ENCODE peak calls at places on chromosomes 2 and 18, in ten cellular contexts. F is H7, I is NB4, A is heart left ventricle, P is fibroblast of villous mesenchyme, O is NT2/D1, T is fibroblast of pulmonary artery, J is AG04450, B is astrocyte of the spinal cord, E is cardiac muscle cell. R is an unnamed sample.

GRCh38 chr2:64876137-64876647 is 113.0 kb upstream of the SLC1A4 start:
- DNase-seq in F (peak), I (no peak), A (no peak), P (peak), O (peak), T (peak), J (no peak), B (peak), E (peak), R (peak)

GRCh38 chr2:95077521-95077807 is 44.1 kb downstream of the MRPS5 start:
- DNase-seq in F (no peak), I (peak), A (no peak), P (no peak), O (no peak), T (no peak), J (no peak), B (no peak), E (no peak), R (no peak)

GRCh38 chr2:240304746-240305161 is 130.7 kb upstream of the GPC1 start:
- DNase-seq in F (no peak), I (no peak), A (no peak), P (no peak), O (no peak), T (no peak), J (no peak), B (no peak), E (no peak), R (no peak)

GRCh38 chr2:1546023-1546591 is 132.8 kb downstream of the TPO start:
- DNase-seq in F (peak), I (peak), A (no peak), P (peak), O (peak), T (peak), J (peak), B (peak), E (peak), R (no peak)

GRCh38 chr2:8312221-8312620 is 369.6 kb upstream of the ID2 start:
- DNase-seq in F (no peak), I (no peak), A (no peak), P (no peak), O (no peak), T (no peak), J (no peak), B (no peak), E (no peak), R (no peak)

GRCh38 chr2:160680294-160680693 is 186.7 kb upstream of the RBMS1 start:
- DNase-seq in F (no peak), I (no peak), A (no peak), P (peak), O (no peak), T (no peak), J (no peak), B (no peak), E (no peak), R (no peak)

GRCh38 chr18:36297419-36298112 is at the start of gene FHOD3:
- DNase-seq in F (peak), I (no peak), A (peak), P (peak), O (no peak), T (peak), J (no peak), B (peak), E (peak), R (no peak)

GRCh38 chr2:100630473-100630977 is 67.7 kb downstream of the PDCL3 start:
- DNase-seq in F (no peak), I (no peak), A (no peak), P (no peak), O (no peak), T (no peak), J (no peak), B (no peak), E (no peak), R (no peak)

GRCh38 chr2:70922591-70923234 is 13.0 kb upstream of the ATP6V1B1 start:
- DNase-seq in F (peak), I (no peak), A (no peak), P (no peak), O (no peak), T (no peak), J (no peak), B (no peak), E (no peak), R (no peak)

GRCh38 chr2:100178085-100178788 is 35.8 kb upstream of the AFF3 start:
- DNase-seq in F (peak), I (peak), A (no peak), P (peak), O (peak), T (peak), J (no peak), B (peak), E (peak), R (no peak)

GRCh38 chr18:63339920-63340484 is 20.4 kb upstream of the BCL2 start:
- DNase-seq in F (peak), I (peak), A (no peak), P (peak), O (peak), T (peak), J (no peak), B (peak), E (peak), R (no peak)

GRCh38 chr2:200298015-200298414 is 8.5 kb upstream of the SPATS2L start:
- DNase-seq in F (no peak), I (no peak), A (no peak), P (peak), O (no peak), T (no peak), J (no peak), B (peak), E (no peak), R (peak)

GRCh38 chr2:74502147-74502719 is 2.8 kb upstream of the LBX2 start:
- DNase-seq in F (peak), I (no peak), A (no peak), P (no peak), O (no peak), T (no peak), J (no peak), B (no peak), E (no peak), R (no peak)

GRCh38 chr2:73697606-73698005 is 39.5 kb downstream of the TPRKB start:
- DNase-seq in F (no peak), I (no peak), A (no peak), P (no peak), O (no peak), T (peak), J (no peak), B (no peak), E (peak), R (no peak)

GRCh38 chr2:142869461-142870106 is 7.9 kb upstream of the KYNU start:
- DNase-seq in F (no peak), I (no peak), A (no peak), P (no peak), O (no peak), T (no peak), J (no peak), B (no peak), E (no peak), R (no peak)

GRCh38 chr2:29182920-29183319 is 67.7 kb downstream of the CLIP4 start:
- DNase-seq in F (no peak), I (no peak), A (no peak), P (peak), O (no peak), T (no peak), J (no peak), B (no peak), E (no peak), R (no peak)

GRCh38 chr18:22066083-22066485 is 103.3 kb upstream of the GATA6 start:
- DNase-seq in F (no peak), I (no peak), A (no peak), P (no peak), O (no peak), T (no peak), J (no peak), B (no peak), E (no peak), R (no peak)

GRCh38 chr2:3039188-3040065 is 338.2 kb downstream of the EIPR1 start:
- DNase-seq in F (no peak), I (no peak), A (no peak), P (no peak), O (no peak), T (no peak), J (no peak), B (no peak), E (no peak), R (no peak)

GRCh38 chr2:234249873-234250272 is 199.4 kb downstream of the SPP2 start:
- DNase-seq in F (no peak), I (no peak), A (no peak), P (no peak), O (peak), T (peak), J (no peak), B (peak), E (peak), R (no peak)

GRCh38 chr18:44128365-44128764 is 552.3 kb upstream of the SETBP1 start:
- DNase-seq in F (no peak), I (no peak), A (no peak), P (no peak), O (no peak), T (peak), J (no peak), B (peak), E (peak), R (no peak)

GRCh38 chr18:76494541-76495403 is at the start of gene ZNF516:
- DNase-seq in F (peak), I (peak), A (peak), P (peak), O (no peak), T (peak), J (no peak), B (peak), E (peak), R (no peak)

GRCh38 chr2:241304039-241304670 is 11.3 kb downstream of the HDLBP start:
- DNase-seq in F (no peak), I (no peak), A (no peak), P (no peak), O (no peak), T (no peak), J (no peak), B (no peak), E (no peak), R (no peak)

GRCh38 chr18:63422862-63423304 is 607 bp upstream of the VPS4B start:
- DNase-seq in F (no peak), I (no peak), A (no peak), P (no peak), O (no peak), T (no peak), J (no peak), B (no peak), E (no peak), R (no peak)

GRCh38 chr2:205259131-205259530 is 423.2 kb upstream of the NRP2 start:
- DNase-seq in F (no peak), I (no peak), A (no peak), P (no peak), O (no peak), T (peak), J (no peak), B (peak), E (no peak), R (peak)

GRCh38 chr18:69397096-69397495 is 3.6 kb upstream of the DOK6 start:
- DNase-seq in F (peak), I (no peak), A (peak), P (no peak), O (no peak), T (no peak), J (no peak), B (peak), E (peak), R (no peak)

GRCh38 chr2:99354060-99354459 is 16.9 kb downstream of the EIF5B start:
- DNase-seq in F (no peak), I (no peak), A (no peak), P (no peak), O (no peak), T (peak), J (no peak), B (no peak), E (peak), R (no peak)

GRCh38 chr18:45255142-45255890 is 360.0 kb upstream of the SLC14A2 start:
- DNase-seq in F (no peak), I (no peak), A (no peak), P (peak), O (no peak), T (peak), J (peak), B (peak), E (peak), R (peak)

GRCh38 chr2:20182241-20182931 is 42.5 kb downstream of the SDC1 start:
- DNase-seq in F (peak), I (peak), A (no peak), P (no peak), O (no peak), T (peak), J (no peak), B (peak), E (peak), R (peak)

GRCh38 chr18:63924551-63924950 is 16.8 kb downstream of the SERPINB10 start:
- DNase-seq in F (no peak), I (no peak), A (no peak), P (peak), O (no peak), T (peak), J (no peak), B (peak), E (peak), R (no peak)

GRCh38 chr2:191250400-191250799 is 5.2 kb downstream of the MYO1B start:
- DNase-seq in F (no peak), I (no peak), A (no peak), P (no peak), O (no peak), T (peak), J (no peak), B (peak), E (no peak), R (no peak)

GRCh38 chr18:58005036-58005435 is 39.0 kb upstream of the NEDD4L start:
- DNase-seq in F (no peak), I (no peak), A (no peak), P (peak), O (no peak), T (peak), J (no peak), B (peak), E (no peak), R (no peak)

GRCh38 chr2:132479140-132479539 is 62.5 kb downstream of the GPR39 start:
- DNase-seq in F (no peak), I (no peak), A (no peak), P (no peak), O (no peak), T (no peak), J (no peak), B (peak), E (no peak), R (no peak)

DNA sequence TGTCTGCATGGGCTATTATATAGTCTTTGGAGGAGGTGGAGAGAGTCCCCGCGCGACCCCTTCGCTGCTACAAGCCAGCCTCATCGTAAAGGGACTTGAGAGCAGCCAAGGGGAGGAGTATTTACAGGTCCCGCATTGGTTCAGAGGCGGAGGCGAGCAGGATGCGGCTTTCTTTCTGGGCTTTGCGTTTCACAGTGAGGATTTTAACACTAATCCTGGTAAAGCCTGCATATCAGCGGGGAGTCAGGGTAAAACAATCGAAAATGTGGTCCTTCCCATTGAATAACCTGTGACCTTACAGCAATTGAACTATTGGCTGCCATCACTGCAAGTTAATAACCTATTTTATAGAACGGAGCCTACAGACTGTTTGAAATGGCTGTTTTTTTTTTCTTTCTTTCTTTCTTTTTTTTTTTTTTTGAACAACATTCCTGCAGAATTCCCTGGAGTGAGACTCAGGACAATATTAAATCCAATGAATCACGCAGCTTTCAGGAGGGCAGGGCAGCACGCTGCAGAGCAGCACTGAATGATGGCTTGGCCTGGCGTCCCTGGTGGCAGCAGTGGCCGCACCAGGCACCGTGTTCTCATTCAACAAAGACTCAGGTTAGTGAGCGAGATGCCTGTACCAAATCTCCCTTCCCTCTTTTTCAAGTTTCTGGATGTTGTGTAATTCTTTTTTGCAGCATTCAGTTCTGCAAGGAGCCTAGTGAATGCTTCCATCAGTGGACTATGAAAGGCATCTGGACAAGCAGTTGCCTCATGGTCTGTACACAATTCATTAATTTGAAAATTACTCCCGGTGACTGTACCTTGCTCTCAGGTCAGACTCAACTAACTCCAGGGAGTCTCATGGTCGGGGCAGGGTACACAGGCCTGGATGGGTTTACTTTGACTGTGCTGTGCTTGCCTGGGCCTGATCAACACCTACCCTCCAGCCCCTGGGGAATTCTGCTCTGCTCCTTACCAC is 19.8 kb downstream of the SMIM21 start:
- DNase-seq in F (peak), I (no peak), A (no peak), P (peak), O (peak), T (peak), J (peak), B (peak), E (peak), R (peak)
- H3K4me3 ChIP-seq in F (no peak), I (no peak), A (peak), P (no peak), O (no peak), T (no peak), J (no peak), B (no peak), E (no peak), R (no peak)

DNA sequence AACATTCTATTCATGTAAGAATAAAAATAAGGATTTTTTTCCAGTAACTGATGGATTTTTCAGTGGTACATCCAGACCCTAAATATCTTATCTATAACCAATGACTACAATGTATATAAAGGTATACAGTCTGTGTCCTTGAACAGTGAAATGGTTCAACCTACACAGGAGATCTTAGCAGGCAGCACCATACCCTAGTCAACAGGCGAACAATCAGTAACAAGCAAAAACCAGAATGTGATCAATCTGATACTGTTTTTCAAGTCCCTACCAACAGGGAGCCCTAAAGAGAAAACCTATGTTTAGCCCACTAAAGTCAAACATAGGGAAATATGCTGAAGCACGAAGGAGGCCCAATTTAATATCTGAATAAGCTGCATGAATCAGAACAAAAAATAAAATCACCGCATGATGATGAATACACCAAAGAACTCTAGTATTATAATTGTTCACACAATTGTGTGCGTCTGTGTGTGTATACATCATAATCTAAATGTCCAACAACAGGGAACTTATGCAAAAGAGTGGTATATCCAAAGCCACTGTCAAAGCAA is 26.0 kb downstream of the PTPN2 start:
- DNase-seq in F (no peak), I (no peak), A (no peak), P (no peak), O (no peak), T (no peak), J (no peak), B (no peak), E (no peak), R (no peak)
- H3K4me3 ChIP-seq in F (no peak), I (no peak), A (no peak), P (no peak), O (no peak), T (no peak), J (no peak), B (no peak), E (no peak), R (no peak)

GRCh38 chr2:221504905-221505304 is 67.2 kb downstream of the EPHA4 start:
- DNase-seq in F (no peak), I (no peak), A (no peak), P (no peak), O (no peak), T (no peak), J (no peak), B (no peak), E (no peak), R (no peak)

GRCh38 chr2:221501883-221502269 is 70.2 kb downstream of the EPHA4 start:
- DNase-seq in F (no peak), I (no peak), A (no peak), P (no peak), O (no peak), T (no peak), J (no peak), B (no peak), E (no peak), R (no peak)

GRCh38 chr2:221505605-221506004 is 66.5 kb downstream of the EPHA4 start:
- DNase-seq in F (no peak), I (no peak), A (no peak), P (no peak), O (no peak), T (no peak), J (no peak), B (no peak), E (no peak), R (no peak)

GRCh38 chr2:221502270-221502973 is 69.7 kb downstream of the EPHA4 start:
- DNase-seq in F (no peak), I (no peak), A (no peak), P (peak), O (no peak), T (peak), J (no peak), B (peak), E (peak), R (peak)

DNA sequence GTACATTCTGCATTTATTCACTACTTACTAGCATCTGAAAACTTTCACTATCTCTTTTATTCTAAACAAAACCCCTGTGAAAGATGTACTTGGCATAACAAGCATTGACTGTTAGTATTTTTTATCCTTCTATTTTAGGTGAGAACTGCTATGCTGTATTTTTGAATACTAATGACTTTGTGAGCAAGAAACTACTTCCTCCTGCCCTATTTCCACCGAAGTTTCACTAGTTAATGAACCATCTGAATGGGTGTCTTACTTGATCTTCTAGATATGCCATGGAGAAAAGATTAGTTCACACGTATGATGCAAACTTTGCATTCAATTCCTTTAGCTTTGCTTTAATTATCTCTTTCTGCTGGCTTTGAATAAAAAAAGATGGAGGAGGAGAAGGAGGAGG is 68.1 kb downstream of the EPHA4 start:
- DNase-seq in F (no peak), I (no peak), A (no peak), P (no peak), O (no peak), T (no peak), J (no peak), B (no peak), E (no peak), R (no peak)
- H3K4me3 ChIP-seq in F (no peak), I (no peak), A (no peak), P (no peak), O (no peak), T (no peak), J (no peak), B (no peak), E (no peak), R (no peak)

GRCh38 chr2:235493402-235493774 is 455 bp upstream of the AGAP1 start:
- DNase-seq in F (no peak), I (no peak), A (no peak), P (peak), O (no peak), T (peak), J (no peak), B (peak), E (peak), R (no peak)

GRCh38 chr2:235494716-235495372 is 1.0 kb downstream of the AGAP1 start:
- DNase-seq in F (peak), I (no peak), A (no peak), P (peak), O (no peak), T (peak), J (no peak), B (peak), E (peak), R (no peak)

GRCh38 chr2:235493775-235494715 is at the start of gene AGAP1:
- DNase-seq in F (peak), I (peak), A (peak), P (peak), O (peak), T (peak), J (peak), B (peak), E (peak), R (peak)

GRCh38 chr2:235495373-235496238 is 1.8 kb downstream of the AGAP1 start:
- DNase-seq in F (no peak), I (no peak), A (no peak), P (no peak), O (no peak), T (no peak), J (no peak), B (no peak), E (no peak), R (no peak)

DNA sequence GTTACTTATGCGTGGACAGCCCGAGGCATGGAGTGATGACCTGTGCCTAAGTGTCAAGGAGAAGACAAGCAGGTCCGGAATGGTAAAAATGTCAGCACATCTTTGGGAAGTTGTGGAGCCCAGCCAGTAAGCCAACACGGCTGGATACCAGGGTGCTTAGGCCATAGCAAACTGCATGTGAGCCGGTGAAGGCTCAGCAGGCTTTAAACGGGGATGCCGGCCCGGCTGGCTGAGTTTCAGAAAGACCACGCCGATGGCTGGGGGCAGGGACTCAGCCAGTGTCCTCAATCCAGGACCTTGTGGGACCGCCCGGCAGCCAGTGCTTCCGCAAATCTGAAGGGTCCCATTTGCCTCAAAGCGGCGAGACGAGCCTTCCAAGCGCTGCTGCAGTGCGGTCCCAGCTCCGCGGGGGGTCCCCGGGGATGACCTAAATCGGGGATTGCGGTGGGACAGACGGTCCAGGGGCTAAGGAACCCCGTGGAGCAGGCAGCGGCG is 946 bp upstream of the AGAP1 start:
- DNase-seq in F (peak), I (no peak), A (no peak), P (no peak), O (no peak), T (no peak), J (no peak), B (peak), E (peak), R (no peak)
- H3K4me3 ChIP-seq in F (peak), I (no peak), A (peak), P (peak), O (peak), T (peak), J (peak), B (peak), E (peak), R (peak)

R was measured in skeletal muscle cell.